ENCODE peak calls at places on chromosome 14, in seven cellular contexts. U is BE2C, E is uterus, M is stomach, B is PC-9, Y is IMR-90, F is right atrium auricular region. T is an unnamed sample. For H3K27me3, the result is how much of the 10 kb centered on the place peaks cover.

GRCh38 chr14:26597136-26598080 is at the start of gene NOVA1:
- DNase-seq in U (peak), E (peak), M (no peak), B (no peak), Y (no peak), F (no peak), T (no peak)

GRCh38 chr14:77037886-77038511 is 9.5 kb upstream of the IRF2BPL start:
- DNase-seq in U (no peak), E (peak), M (no peak), B (no peak), Y (no peak), F (no peak), T (no peak)

GRCh38 chr14:33294419-33294818 is 355.7 kb downstream of the NPAS3 start:
- DNase-seq in U (no peak), E (no peak), M (no peak), B (no peak), Y (no peak), F (no peak), T (no peak)

GRCh38 chr14:32722631-32723183 is 216.0 kb upstream of the NPAS3 start:
- DNase-seq in U (no peak), E (no peak), M (no peak), B (no peak), Y (no peak), F (no peak), T (no peak)

GRCh38 chr14:81485372-81485771 is 48.3 kb downstream of the SEL1L start:
- DNase-seq in U (no peak), E (no peak), M (no peak), B (no peak), Y (no peak), F (no peak), T (no peak)

GRCh38 chr14:96584907-96585671 is 82.9 kb downstream of the PAPOLA start:
- DNase-seq in U (no peak), E (no peak), M (no peak), B (no peak), Y (no peak), F (peak), T (no peak)

GRCh38 chr14:31572955-31573354 is 11.8 kb downstream of the NUBPL start:
- DNase-seq in U (no peak), E (no peak), M (no peak), B (no peak), Y (no peak), F (no peak), T (no peak)

GRCh38 chr14:103361868-103362267 is 23.3 kb upstream of the MARK3 start:
- DNase-seq in U (no peak), E (no peak), M (no peak), B (peak), Y (peak), F (no peak), T (peak)

GRCh38 chr14:94016446-94016976 is 9.6 kb upstream of the OTUB2 start:
- DNase-seq in U (no peak), E (no peak), M (no peak), B (no peak), Y (no peak), F (no peak), T (no peak)

GRCh38 chr14:104817930-104818713 is 17.2 kb downstream of the ZBTB42 start:
- DNase-seq in U (no peak), E (peak), M (peak), B (no peak), Y (no peak), F (no peak), T (no peak)

GRCh38 chr14:104265918-104266642 is 127.7 kb downstream of the KIF26A start:
- DNase-seq in U (peak), E (no peak), M (peak), B (no peak), Y (no peak), F (peak), T (no peak)

GRCh38 chr14:53411110-53411509 is 258.0 kb upstream of the DDHD1 start:
- DNase-seq in U (no peak), E (no peak), M (no peak), B (no peak), Y (peak), F (no peak), T (no peak)

GRCh38 chr14:49972840-49973239 is 80.0 kb downstream of the ARF6 start:
- DNase-seq in U (no peak), E (peak), M (peak), B (peak), Y (peak), F (no peak), T (no peak)

GRCh38 chr14:54338696-54339317 is 58.0 kb upstream of the CDKN3 start:
- DNase-seq in U (no peak), E (no peak), M (no peak), B (peak), Y (peak), F (no peak), T (no peak)

GRCh38 chr14:67975429-67975828 is 155.8 kb downstream of the RAD51B start:
- DNase-seq in U (no peak), E (no peak), M (no peak), B (no peak), Y (no peak), F (no peak), T (no peak)

GRCh38 chr14:32635103-32635719 is 303.5 kb upstream of the NPAS3 start:
- DNase-seq in U (no peak), E (no peak), M (no peak), B (no peak), Y (peak), F (no peak), T (no peak)

GRCh38 chr14:55756078-55756477 is 176.1 kb downstream of the KTN1 start:
- DNase-seq in U (no peak), E (no peak), M (no peak), B (no peak), Y (no peak), F (no peak), T (no peak)

GRCh38 chr14:54881235-54881760 is 21.3 kb downstream of the GCH1 start:
- DNase-seq in U (no peak), E (no peak), M (no peak), B (no peak), Y (peak), F (no peak), T (no peak)

GRCh38 chr14:101561897-101562490 is 699 bp downstream of the DIO3 start:
- DNase-seq in U (no peak), E (no peak), M (no peak), B (no peak), Y (no peak), F (no peak), T (no peak)
- H3K27me3 ChIP-seq in U (half or more), E (under half), M (under half), B (under half), Y (half or more), F (under half), T (half or more)

GRCh38 chr14:75315143-75315542 is 36.5 kb downstream of the FOS start:
- DNase-seq in U (peak), E (no peak), M (peak), B (peak), Y (peak), F (peak), T (no peak)

GRCh38 chr14:75306917-75307699 is 28.5 kb downstream of the FOS start:
- DNase-seq in U (peak), E (no peak), M (no peak), B (peak), Y (peak), F (no peak), T (no peak)

GRCh38 chr14:75307700-75308379 is 29.2 kb downstream of the FOS start:
- DNase-seq in U (peak), E (peak), M (peak), B (peak), Y (peak), F (peak), T (no peak)

GRCh38 chr14:75310295-75311059 is 31.8 kb downstream of the FOS start:
- DNase-seq in U (peak), E (peak), M (peak), B (peak), Y (peak), F (peak), T (no peak)
- H3K4me3 ChIP-seq in U (no peak), E (peak), M (no peak), B (no peak), Y (no peak), F (no peak), T (no peak)

DNA sequence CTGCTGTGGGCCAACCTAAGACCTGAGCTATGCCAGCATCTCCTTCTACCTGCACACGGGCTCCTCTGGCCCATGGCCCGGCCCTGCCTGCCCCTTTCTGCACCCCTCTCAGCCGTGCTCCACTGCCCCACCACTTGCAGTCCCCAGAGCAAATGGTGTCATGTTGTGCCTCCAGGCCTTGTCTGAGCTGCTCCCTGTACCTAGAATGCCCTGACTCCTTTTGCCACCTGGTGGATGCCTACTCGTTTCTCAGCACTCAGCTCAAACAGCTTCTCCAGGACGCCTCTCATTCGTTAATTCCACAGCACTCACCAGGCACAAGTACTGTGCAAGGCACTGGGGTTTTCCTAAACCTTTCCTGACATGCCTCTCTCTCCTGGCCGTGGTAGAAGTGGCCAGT is 63.2 kb upstream of the PNMA1 start:
- DNase-seq in U (no peak), E (no peak), M (no peak), B (no peak), Y (no peak), F (no peak), T (no peak)
- TF ChIP-seq CTCF in U (peak), E (no peak), M (peak), B (peak), Y (no peak), F (no peak), T (peak)

GRCh38 chr14:85532981-85533820 is 3.3 kb downstream of the FLRT2 start:
- DNase-seq in U (no peak), E (peak), M (peak), B (peak), Y (peak), F (peak), T (no peak)

GRCh38 chr14:85532570-85532969 is 2.6 kb downstream of the FLRT2 start:
- DNase-seq in U (no peak), E (no peak), M (no peak), B (no peak), Y (no peak), F (no peak), T (no peak)

GRCh38 chr14:85534914-85535313 is 5.0 kb downstream of the FLRT2 start:
- DNase-seq in U (no peak), E (no peak), M (no peak), B (no peak), Y (no peak), F (no peak), T (no peak)

GRCh38 chr14:85534435-85534834 is 4.5 kb downstream of the FLRT2 start:
- DNase-seq in U (no peak), E (no peak), M (no peak), B (no peak), Y (peak), F (no peak), T (no peak)

DNA sequence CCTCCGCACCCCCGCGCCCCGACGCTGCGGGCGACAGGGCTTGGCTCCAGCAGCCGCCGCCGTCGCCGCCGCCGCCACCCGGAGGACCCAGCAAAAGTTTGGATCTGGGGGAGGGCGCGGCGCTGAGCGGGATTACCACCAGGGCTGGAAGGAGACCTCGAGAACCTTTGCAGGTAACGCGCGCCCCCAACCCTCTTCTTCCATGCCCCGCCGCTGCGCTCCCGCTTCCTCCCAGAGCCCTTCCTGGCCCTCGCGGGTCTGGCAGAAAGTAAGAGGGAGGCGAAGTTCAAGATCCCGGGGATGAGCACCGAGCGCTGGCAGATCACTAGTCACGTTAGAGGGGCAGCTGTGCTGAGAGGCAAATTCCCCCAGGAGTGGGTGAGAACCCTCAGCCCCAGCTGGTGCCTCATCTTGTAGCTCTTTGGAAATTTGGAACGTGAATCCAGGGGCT is 3.9 kb downstream of the FLRT2 start:
- DNase-seq in U (peak), E (peak), M (no peak), B (no peak), Y (peak), F (no peak), T (no peak)
- H3K27me3 ChIP-seq in U (half or more), E (under half), M (under half), B (under half), Y (under half), F (under half), T (under half)

GRCh38 chr14:24437020-24437735 is 5.4 kb downstream of the SDR39U1 start:
- DNase-seq in U (no peak), E (no peak), M (no peak), B (no peak), Y (no peak), F (no peak), T (no peak)
- H3K4me3 ChIP-seq in U (no peak), E (no peak), M (no peak), B (no peak), Y (no peak), F (no peak), T (no peak)

GRCh38 chr14:87935895-87936294 is 57.1 kb downstream of the GALC start:
- DNase-seq in U (no peak), E (no peak), M (no peak), B (no peak), Y (no peak), F (no peak), T (no peak)

GRCh38 chr14:87935081-87935828 is 57.7 kb downstream of the GALC start:
- DNase-seq in U (no peak), E (no peak), M (no peak), B (no peak), Y (no peak), F (no peak), T (no peak)

DNA sequence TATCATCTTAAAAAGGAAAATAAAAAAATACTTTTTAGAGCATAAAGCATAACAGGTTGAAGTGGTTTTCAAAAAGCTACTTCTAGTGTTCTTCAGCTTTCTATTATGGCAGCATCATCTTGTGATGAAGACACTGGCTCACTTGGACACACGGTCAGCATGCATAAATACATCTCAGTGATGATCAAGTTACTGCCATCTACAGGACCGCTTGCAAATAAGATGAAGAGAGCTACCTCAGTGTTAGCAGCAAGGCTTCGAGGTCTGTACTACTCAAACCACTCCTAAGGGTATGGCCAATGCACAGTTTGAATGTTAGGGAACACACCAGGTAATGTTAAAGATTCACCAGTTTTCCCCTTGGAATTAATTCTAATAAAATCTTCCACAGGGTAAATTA is 58.8 kb downstream of the GALC start:
- DNase-seq in U (no peak), E (no peak), M (no peak), B (no peak), Y (peak), F (no peak), T (no peak)
- TF ChIP-seq CTCF in U (peak), E (no peak), M (no peak), B (no peak), Y (no peak), F (no peak), T (peak)